ENCODE peak calls at places on chromosome 4, in eight cellular contexts. M is adrenal gland, Z is uterus, T is Peyer's patch, Q is tibial nerve, N is suprapubic skin, H is endothelial cell of umbilical vein, S is heart left ventricle. K is an unnamed sample.

GRCh38 chr4:81319657-81320056 is 104.6 kb upstream of the PRKG2 start:
- DNase-seq in Z (no peak), H (no peak), T (no peak), N (no peak), S (no peak), M (no peak), Q (no peak), K (no peak)

GRCh38 chr4:89482248-89482647 is 174.6 kb upstream of the GPRIN3 start:
- DNase-seq in N (no peak), H (peak), T (no peak), S (no peak), Q (no peak), M (no peak), Z (no peak), K (no peak)

GRCh38 chr4:42399393-42399792 is 2.1 kb downstream of the SHISA3 start:
- DNase-seq in Q (no peak), T (no peak), H (peak), M (no peak), S (no peak), Z (no peak), N (no peak), K (no peak)

GRCh38 chr4:183790661-183791060 is 114.4 kb upstream of the STOX2 start:
- DNase-seq in Q (no peak), S (no peak), Z (no peak), M (no peak), N (no peak), H (no peak), T (no peak), K (no peak)

GRCh38 chr4:156422576-156422975 is 468.9 kb upstream of the CTSO start:
- DNase-seq in T (no peak), H (no peak), N (no peak), Z (no peak), S (no peak), M (no peak), Q (no peak), K (no peak)

GRCh38 chr4:8349664-8350225 is 80.2 kb downstream of the HTRA3 start:
- DNase-seq in Q (no peak), H (no peak), T (no peak), S (no peak), N (no peak), M (no peak), Z (no peak), K (no peak)

GRCh38 chr4:138037716-138038115 is 204.4 kb downstream of the SLC7A11 start:
- DNase-seq in Q (no peak), H (no peak), T (no peak), N (no peak), M (no peak), S (no peak), Z (no peak), K (no peak)

GRCh38 chr4:108043536-108043935 is 53.8 kb downstream of the HADH start:
- DNase-seq in M (no peak), T (no peak), H (no peak), Z (no peak), Q (no peak), S (no peak), N (no peak), K (no peak)

GRCh38 chr4:10582059-10582686 is 102.4 kb downstream of the CLNK start:
- DNase-seq in Z (peak), H (peak), N (no peak), Q (peak), M (peak), S (no peak), T (peak), K (peak)

GRCh38 chr4:26217961-26218676 is 102.7 kb upstream of the RBPJ start:
- DNase-seq in S (peak), N (no peak), T (no peak), M (peak), Q (peak), H (no peak), Z (no peak), K (no peak)

GRCh38 chr4:13248621-13249298 is 235.4 kb downstream of the RAB28 start:
- DNase-seq in Z (no peak), T (no peak), S (no peak), Q (no peak), M (no peak), H (no peak), N (no peak), K (no peak)

GRCh38 chr4:95086532-95086931 is 328.8 kb downstream of the BMPR1B start:
- DNase-seq in H (no peak), S (no peak), M (no peak), Q (no peak), Z (no peak), T (no peak), N (no peak), K (no peak)

GRCh38 chr4:80492761-80493160 is 157.2 kb downstream of the CFAP299 start:
- DNase-seq in Z (no peak), M (peak), N (no peak), Q (no peak), H (no peak), T (peak), S (no peak), K (no peak)

GRCh38 chr4:67035501-67035900 is 509.8 kb downstream of the CENPC start:
- DNase-seq in H (no peak), S (no peak), Z (no peak), T (no peak), N (no peak), Q (no peak), M (no peak), K (peak)

GRCh38 chr4:173237152-173237551 is 68.5 kb downstream of the GALNT7 start:
- DNase-seq in N (no peak), H (no peak), S (no peak), M (no peak), T (no peak), Q (no peak), Z (no peak), K (no peak)

GRCh38 chr4:173235050-173235449 is 66.4 kb downstream of the GALNT7 start:
- DNase-seq in H (no peak), Z (no peak), N (no peak), S (no peak), T (no peak), M (no peak), Q (no peak), K (no peak)

GRCh38 chr4:173227753-173228152 is 59.1 kb downstream of the GALNT7 start:
- DNase-seq in T (no peak), H (no peak), Q (no peak), M (no peak), S (no peak), Z (no peak), N (no peak), K (no peak)

GRCh38 chr4:173230077-173230476 is 61.5 kb downstream of the GALNT7 start:
- DNase-seq in N (no peak), S (no peak), Z (no peak), M (no peak), T (no peak), Q (no peak), H (no peak), K (no peak)

GRCh38 chr4:173231916-173232315 is 63.3 kb downstream of the GALNT7 start:
- DNase-seq in Q (no peak), Z (no peak), M (no peak), S (no peak), N (no peak), T (no peak), H (peak), K (no peak)
- TF ChIP-seq CTCF in Q (no peak), Z (peak), M (no peak), S (no peak), N (no peak), T (peak), H (peak), K (no peak)

DNA sequence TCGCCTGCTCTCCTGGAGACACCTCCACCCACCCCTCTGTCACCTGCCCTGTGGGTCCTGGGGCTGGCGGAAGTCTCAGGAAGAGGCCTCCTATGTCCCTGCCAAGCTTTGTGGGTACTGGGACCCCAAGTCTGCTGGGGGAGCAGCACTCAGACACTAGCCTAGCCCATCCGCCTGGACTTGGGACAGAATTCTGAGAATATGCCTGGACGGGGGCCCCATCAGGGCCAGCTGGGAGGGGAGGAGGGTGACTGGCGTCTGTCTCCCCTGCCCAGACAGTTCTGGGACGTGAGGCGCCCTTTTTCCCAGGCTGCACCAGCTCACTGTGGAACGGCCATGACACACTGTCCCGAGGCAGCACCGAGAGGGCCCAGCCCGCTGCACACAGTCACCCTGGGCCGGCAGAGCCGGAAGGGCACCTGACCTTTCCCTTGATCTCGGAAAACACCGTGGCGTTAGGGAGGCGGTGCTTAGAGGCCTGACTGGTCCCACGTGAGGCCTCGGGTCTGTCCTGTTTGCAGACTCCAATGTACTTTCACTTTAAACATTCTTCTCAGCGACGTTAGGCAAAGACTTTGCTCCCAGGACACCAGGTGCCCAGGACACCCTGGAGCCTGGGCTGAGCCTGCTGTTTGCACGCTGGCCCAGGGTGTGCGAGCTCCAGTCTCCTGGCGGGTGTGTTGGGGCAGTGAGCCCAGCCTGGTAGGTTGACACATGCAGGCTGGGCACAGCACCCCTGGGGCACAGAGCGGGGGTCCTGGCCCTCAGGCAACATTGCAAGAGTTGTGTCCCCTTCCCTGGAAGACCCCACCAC is 700 bp downstream of the SLC26A1 start:
- DNase-seq in M (peak), H (peak), S (peak), T (peak), Q (no peak), Z (no peak), N (no peak), K (no peak)
- TF ChIP-seq POLR2A in M (peak), H (no peak), S (no peak), T (peak), Q (no peak), Z (no peak), N (no peak), K (no peak)

GRCh38 chr4:62191446-62191845 is 991.3 kb downstream of the ADGRL3 start:
- DNase-seq in Z (no peak), T (no peak), H (no peak), S (no peak), N (no peak), M (no peak), Q (no peak), K (no peak)
- H3K4me3 ChIP-seq in Z (no peak), T (no peak), H (no peak), S (no peak), N (no peak), M (no peak), Q (no peak), K (no peak)

GRCh38 chr4:170007113-170007512 is 19.1 kb downstream of the MFAP3L start:
- DNase-seq in H (no peak), Z (no peak), T (no peak), S (no peak), N (no peak), Q (no peak), M (no peak), K (no peak)

GRCh38 chr4:170005472-170005871 is 20.7 kb downstream of the MFAP3L start:
- DNase-seq in M (no peak), S (no peak), H (no peak), Z (peak), T (no peak), N (no peak), Q (no peak), K (no peak)

GRCh38 chr4:170009291-170009690 is 16.9 kb downstream of the MFAP3L start:
- DNase-seq in H (no peak), Z (no peak), M (no peak), N (no peak), Q (no peak), S (no peak), T (no peak), K (no peak)

GRCh38 chr4:170008801-170009200 is 17.4 kb downstream of the MFAP3L start:
- DNase-seq in N (no peak), H (no peak), Q (no peak), S (no peak), T (no peak), M (no peak), Z (no peak), K (no peak)

GRCh38 chr4:170008376-170008775 is 17.8 kb downstream of the MFAP3L start:
- DNase-seq in N (no peak), M (no peak), H (no peak), Z (no peak), T (no peak), S (no peak), Q (no peak), K (no peak)
- TF ChIP-seq CTCF in N (no peak), M (no peak), H (no peak), Z (no peak), T (no peak), S (no peak), Q (no peak), K (no peak)

GRCh38 chr4:140153744-140154571 is at the start of gene MAML3:
- DNase-seq in N (peak), Z (peak), Q (peak), H (peak), T (peak), M (peak), S (peak), K (peak)
- TF ChIP-seq POLR2A in N (no peak), Z (peak), Q (peak), H (peak), T (peak), M (peak), S (peak), K (no peak)

DNA sequence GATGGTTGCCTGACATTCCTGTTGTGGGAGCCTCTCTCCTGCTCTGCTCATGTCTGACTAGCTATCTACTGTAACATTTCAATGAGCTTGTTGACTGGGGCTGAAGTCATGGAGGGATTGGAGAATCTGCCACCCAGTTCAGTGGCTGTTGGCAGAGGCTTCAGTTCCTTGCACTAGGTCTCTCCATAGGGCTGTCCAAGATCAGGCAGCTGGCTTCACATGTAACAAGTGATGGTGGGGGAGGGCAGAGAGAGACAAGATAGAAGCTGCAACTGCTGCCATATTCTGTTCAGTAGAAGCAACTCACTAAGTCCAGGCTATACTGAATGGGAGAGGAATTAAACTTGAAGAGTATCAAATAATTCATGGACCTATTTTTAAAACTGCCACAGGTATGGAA is 14.1 kb upstream of the CCNI start:
- DNase-seq in Q (no peak), M (no peak), Z (no peak), T (no peak), H (no peak), N (no peak), S (no peak), K (no peak)
- H3K4me3 ChIP-seq in Q (no peak), M (no peak), Z (no peak), T (no peak), H (no peak), N (no peak), S (no peak), K (no peak)

GRCh38 chr4:127126718-127127117 is 506.0 kb upstream of the INTU start:
- DNase-seq in S (no peak), N (no peak), H (no peak), T (no peak), Q (no peak), M (no peak), Z (no peak), K (no peak)

GRCh38 chr4:127120706-127121105 is 512.1 kb upstream of the INTU start:
- DNase-seq in N (no peak), H (no peak), M (no peak), Z (no peak), S (no peak), Q (no peak), T (no peak), K (no peak)

DNA sequence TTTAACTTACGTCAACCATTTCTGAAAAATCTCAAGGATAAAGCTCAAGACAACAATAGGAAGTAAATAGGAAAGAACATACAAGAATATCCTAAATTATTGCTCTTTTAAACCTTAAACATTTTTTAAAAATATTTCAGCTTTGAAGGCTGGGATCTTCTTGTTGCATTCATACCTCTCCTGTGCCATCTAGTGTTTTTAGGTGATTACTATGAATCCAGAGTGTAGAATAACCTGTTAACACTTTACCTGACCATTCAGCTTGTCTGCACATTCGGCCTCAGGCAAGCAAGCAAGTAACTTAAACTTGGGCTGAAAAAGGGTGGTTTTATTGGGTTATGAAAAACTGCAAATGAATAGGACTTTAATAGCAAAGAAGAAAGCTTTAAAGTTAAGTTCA is 507.8 kb upstream of the INTU start:
- DNase-seq in T (no peak), Q (no peak), M (no peak), S (no peak), H (no peak), N (no peak), Z (no peak), K (no peak)
- TF ChIP-seq CTCF in T (no peak), Q (no peak), M (no peak), S (no peak), H (no peak), N (no peak), Z (no peak), K (no peak)

DNA sequence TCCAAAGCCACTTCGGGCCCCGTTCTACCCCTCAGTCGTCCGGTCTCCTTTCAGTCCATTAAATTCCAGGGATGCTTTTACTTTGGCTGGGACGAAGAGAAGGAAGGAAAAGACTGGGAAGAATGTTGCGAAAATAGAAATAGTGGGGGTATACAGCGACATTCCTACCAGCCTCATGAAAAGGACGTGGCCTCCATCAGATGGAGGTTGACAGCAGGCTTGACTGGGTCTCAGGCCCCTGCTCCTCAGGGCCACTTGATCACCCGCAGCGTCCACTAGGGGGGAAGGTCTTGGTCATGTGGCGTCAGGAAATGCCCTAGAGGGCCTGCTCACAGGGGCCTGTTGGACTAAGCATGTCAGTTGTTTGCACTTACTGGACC is 671 bp upstream of the ANKRD50 start:
- DNase-seq in S (peak), Q (peak), H (peak), N (peak), Z (peak), M (peak), T (peak), K (peak)
- TF ChIP-seq POLR2A in S (no peak), Q (no peak), H (no peak), N (no peak), Z (no peak), M (no peak), T (no peak), K (no peak)